ENCODE peak calls at places on chromosomes 6 and 20, in five cellular contexts. O, I, P, S and R are unnamed samples.

GRCh38 chr6:105781248-105781647 is 304.9 kb upstream of the PRDM1 start:
- DNase-seq in O (no peak), I (peak; percentile 46), P (no peak), S (no peak), R (no peak)

GRCh38 chr6:88480822-88481221 is 314.7 kb upstream of the CNR1 start:
- DNase-seq in O (no peak), I (no peak), P (no peak), S (no peak), R (no peak)

GRCh38 chr6:138044972-138045371 is 62.2 kb downstream of the PERP start:
- DNase-seq in O (no peak), I (no peak), P (no peak), S (no peak), R (no peak)

GRCh38 chr20:9514461-9515210 is at the start of gene LAMP5:
- DNase-seq in O (no peak), I (no peak), P (peak; percentile 60), S (peak; percentile 59), R (peak; percentile 48)

GRCh38 chr6:35776364-35777215 is at the start of gene CLPSL2:
- DNase-seq in O (no peak), I (no peak), P (peak; percentile 59), S (peak; percentile 34), R (no peak)

GRCh38 chr20:34549291-34549928 is 9.1 kb upstream of the MAP1LC3A start:
- DNase-seq in O (no peak), I (no peak), P (no peak), S (no peak), R (peak; percentile 71)

GRCh38 chr6:159203304-159204005 is 34.3 kb downstream of the FNDC1 start:
- DNase-seq in O (no peak), I (no peak), P (no peak), S (peak; percentile 95), R (no peak)

GRCh38 chr6:153012856-153013255 is 10.3 kb upstream of the MTRF1L start:
- DNase-seq in O (no peak), I (no peak), P (no peak), S (no peak), R (no peak)

GRCh38 chr6:3287308-3287707 is 28.6 kb downstream of the PSMG4 start:
- DNase-seq in O (no peak), I (no peak), P (no peak), S (no peak), R (no peak)

GRCh38 chr6:170102582-170103481 is 188.0 kb downstream of the DLL1 start:
- DNase-seq in O (peak; percentile 67), I (no peak), P (no peak), S (no peak), R (no peak)

GRCh38 chr6:136334853-136335252 is 45.2 kb upstream of the BCLAF1 start:
- DNase-seq in O (no peak), I (no peak), P (no peak), S (no peak), R (no peak)

GRCh38 chr6:163738725-163739124 is 324.2 kb downstream of the QKI start:
- DNase-seq in O (no peak), I (no peak), P (no peak), S (no peak), R (no peak)

GRCh38 chr6:23688650-23689049 is 437.4 kb upstream of the NRSN1 start:
- DNase-seq in O (no peak), I (no peak), P (no peak), S (no peak), R (no peak)

GRCh38 chr6:139323511-139324445 is 32.0 kb upstream of the TXLNB start:
- DNase-seq in O (peak; percentile 89), I (peak; percentile 62), P (no peak), S (peak; percentile 67), R (no peak)

GRCh38 chr6:158503222-158503621 is 56.7 kb upstream of the TMEM181 start:
- DNase-seq in O (no peak), I (no peak), P (no peak), S (no peak), R (no peak)

GRCh38 chr6:22363166-22363965 is 66.5 kb upstream of the PRL start:
- DNase-seq in O (no peak), I (no peak), P (no peak), S (no peak), R (no peak)

GRCh38 chr6:96301781-96302180 is 219.8 kb upstream of the UFL1 start:
- DNase-seq in O (no peak), I (no peak), P (no peak), S (no peak), R (no peak)

GRCh38 chr20:35134900-35135299 is 12.2 kb downstream of the EDEM2 start:
- DNase-seq in O (no peak), I (no peak), P (no peak), S (no peak), R (no peak)

GRCh38 chr20:62370115-62370806 is 3.1 kb upstream of the LAMA5 start:
- DNase-seq in O (peak; percentile 36), I (peak; percentile 16), P (no peak), S (peak; percentile 84), R (peak; percentile 71)

GRCh38 chr6:127520061-127520460 is 926 bp upstream of the MTCL3 start:
- DNase-seq in O (no peak), I (no peak), P (no peak), S (no peak), R (peak; percentile 21)

GRCh38 chr6:143700684-143701342 is 23.0 kb downstream of the PHACTR2 start:
- DNase-seq in O (no peak), I (no peak), P (no peak), S (peak; percentile 56), R (no peak)

GRCh38 chr20:35503841-35504460 is 25.5 kb downstream of the C20orf173 start:
- DNase-seq in O (no peak), I (no peak), P (no peak), S (no peak), R (no peak)

GRCh38 chr6:21164768-21165326 is 428.7 kb upstream of the SOX4 start:
- DNase-seq in O (no peak), I (no peak), P (no peak), S (no peak), R (no peak)

GRCh38 chr20:24753136-24753535 is 195.9 kb upstream of the CST7 start:
- DNase-seq in O (no peak), I (no peak), P (no peak), S (no peak), R (no peak)

GRCh38 chr6:113050010-113050893 is 703.1 kb downstream of the RFPL4B start:
- DNase-seq in O (no peak), I (no peak), P (no peak), S (peak; percentile 36), R (no peak)

GRCh38 chr20:47934761-47935160 is 149.5 kb upstream of the SULF2 start:
- DNase-seq in O (no peak), I (no peak), P (no peak), S (no peak), R (no peak)

GRCh38 chr6:77034161-77034560 is 429.1 kb downstream of the HTR1B start:
- DNase-seq in O (no peak), I (no peak), P (no peak), S (peak; percentile 20), R (no peak)

GRCh38 chr20:63404129-63405085 is 43.3 kb upstream of the CHRNA4 start:
- DNase-seq in O (no peak), I (no peak), P (no peak), S (no peak), R (no peak)

GRCh38 chr6:79601020-79601609 is 30.0 kb upstream of the SH3BGRL2 start:
- DNase-seq in O (no peak), I (no peak), P (peak; percentile 29), S (no peak), R (peak; percentile 7)

GRCh38 chr20:3045042-3045815 is 623 bp upstream of the MRPS26 start:
- DNase-seq in O (peak; percentile 64), I (peak; percentile 10), P (peak; percentile 73), S (peak; percentile 88), R (peak; percentile 87)

GRCh38 chr6:111880181-111880944 is 7.1 kb upstream of the FYN start:
- DNase-seq in O (no peak), I (no peak), P (no peak), S (no peak), R (no peak)

GRCh38 chr6:163113358-163113962 is 301.1 kb upstream of the QKI start:
- DNase-seq in O (no peak), I (no peak), P (no peak), S (no peak), R (no peak)

GRCh38 chr6:37260063-37260843 is 2.3 kb upstream of the TMEM217 start:
- DNase-seq in O (peak; percentile 44), I (no peak), P (no peak), S (no peak), R (no peak)

GRCh38 chr6:153312633-153313032 is 181.6 kb upstream of the RGS17 start:
- DNase-seq in O (peak; percentile 19), I (no peak), P (peak; percentile 43), S (peak; percentile 6), R (no peak)

GRCh38 chr20:10131612-10132345 is 86.9 kb upstream of the SNAP25 start:
- DNase-seq in O (no peak), I (no peak), P (no peak), S (peak; percentile 57), R (no peak)

GRCh38 chr20:48052492-48052870 is 267.2 kb upstream of the SULF2 start:
- DNase-seq in O (no peak), I (no peak), P (no peak), S (no peak), R (no peak)

GRCh38 chr6:3310710-3311109 is 52.0 kb downstream of the PSMG4 start:
- DNase-seq in O (no peak), I (no peak), P (no peak), S (no peak), R (peak; percentile 15)